ENCODE peak calls at places on chromosomes 11 and 22, in ten cellular contexts. One of them, this sample, is unnamed.

GRCh38 chr22:20994128-20994901 is 7.6 kb downstream of the THAP7 start:
- DNase-seq in T follicular helper cell: no peak
- DNase-seq in sciatic nerve: no peak
- DNase-seq in occipital lobe: no peak
- DNase-seq in germinal center: no peak
- DNase-seq in SJSA1: no peak
- DNase-seq in MG63: no peak
- DNase-seq in K562: no peak
- DNase-seq in adipocyte: no peak
- DNase-seq in stimulated activated CD8-positive, alpha-beta memory T cell treated with anti-CD3 and anti-CD28 coated beads, Interleukin-4, amount 100 ng/mL, for 4 hours: no peak
- DNase-seq in this sample: peak

GRCh38 chr22:43378011-43378704 is 33.7 kb upstream of the MPPED1 start:
- DNase-seq in K562: no peak
- DNase-seq in stimulated activated CD8-positive, alpha-beta memory T cell treated with anti-CD3 and anti-CD28 coated beads, Interleukin-4, amount 100 ng/mL, for 4 hours: no peak
- DNase-seq in SJSA1: peak
- DNase-seq in adipocyte: no peak
- DNase-seq in germinal center: no peak
- DNase-seq in T follicular helper cell: no peak
- DNase-seq in MG63: no peak
- DNase-seq in occipital lobe: no peak
- DNase-seq in sciatic nerve: no peak
- DNase-seq in this sample: no peak

GRCh38 chr11:8768625-8769333 is 86.2 kb downstream of the RPL27A start:
- DNase-seq in stimulated activated CD8-positive, alpha-beta memory T cell treated with anti-CD3 and anti-CD28 coated beads, Interleukin-4, amount 100 ng/mL, for 4 hours: no peak
- DNase-seq in adipocyte: peak
- DNase-seq in germinal center: no peak
- DNase-seq in sciatic nerve: no peak
- DNase-seq in K562: peak
- DNase-seq in MG63: peak
- DNase-seq in T follicular helper cell: no peak
- DNase-seq in SJSA1: peak
- DNase-seq in occipital lobe: no peak
- DNase-seq in this sample: no peak

GRCh38 chr11:35014352-35014751 is 97.9 kb downstream of the PDHX start:
- DNase-seq in T follicular helper cell: no peak
- DNase-seq in stimulated activated CD8-positive, alpha-beta memory T cell treated with anti-CD3 and anti-CD28 coated beads, Interleukin-4, amount 100 ng/mL, for 4 hours: no peak
- DNase-seq in MG63: peak
- DNase-seq in germinal center: no peak
- DNase-seq in adipocyte: peak
- DNase-seq in occipital lobe: no peak
- DNase-seq in sciatic nerve: no peak
- DNase-seq in SJSA1: peak
- DNase-seq in K562: no peak
- DNase-seq in this sample: no peak

GRCh38 chr11:129251067-129251466 is 58.9 kb upstream of the ARHGAP32 start:
- DNase-seq in K562: no peak
- DNase-seq in SJSA1: no peak
- DNase-seq in T follicular helper cell: no peak
- DNase-seq in occipital lobe: no peak
- DNase-seq in sciatic nerve: no peak
- DNase-seq in germinal center: no peak
- DNase-seq in adipocyte: peak
- DNase-seq in MG63: no peak
- DNase-seq in stimulated activated CD8-positive, alpha-beta memory T cell treated with anti-CD3 and anti-CD28 coated beads, Interleukin-4, amount 100 ng/mL, for 4 hours: no peak
- DNase-seq in this sample: no peak

GRCh38 chr22:38080847-38081635 is 2.9 kb downstream of the SLC16A8 start:
- DNase-seq in germinal center: no peak
- DNase-seq in K562: no peak
- DNase-seq in MG63: no peak
- DNase-seq in T follicular helper cell: no peak
- DNase-seq in adipocyte: peak
- DNase-seq in sciatic nerve: no peak
- DNase-seq in SJSA1: no peak
- DNase-seq in stimulated activated CD8-positive, alpha-beta memory T cell treated with anti-CD3 and anti-CD28 coated beads, Interleukin-4, amount 100 ng/mL, for 4 hours: no peak
- DNase-seq in occipital lobe: no peak
- DNase-seq in this sample: no peak

GRCh38 chr11:2300936-2301630 is 635 bp downstream of the C11orf21 start:
- DNase-seq in SJSA1: no peak
- DNase-seq in MG63: no peak
- DNase-seq in T follicular helper cell: no peak
- DNase-seq in K562: no peak
- DNase-seq in occipital lobe: no peak
- DNase-seq in adipocyte: no peak
- DNase-seq in stimulated activated CD8-positive, alpha-beta memory T cell treated with anti-CD3 and anti-CD28 coated beads, Interleukin-4, amount 100 ng/mL, for 4 hours: no peak
- DNase-seq in germinal center: no peak
- DNase-seq in sciatic nerve: peak
- DNase-seq in this sample: no peak

GRCh38 chr22:46075764-46076531 is 74.4 kb upstream of the PPARA start:
- DNase-seq in T follicular helper cell: no peak
- DNase-seq in SJSA1: no peak
- DNase-seq in germinal center: no peak
- DNase-seq in occipital lobe: no peak
- DNase-seq in MG63: peak
- DNase-seq in adipocyte: no peak
- DNase-seq in K562: no peak
- DNase-seq in stimulated activated CD8-positive, alpha-beta memory T cell treated with anti-CD3 and anti-CD28 coated beads, Interleukin-4, amount 100 ng/mL, for 4 hours: no peak
- DNase-seq in sciatic nerve: peak
- DNase-seq in this sample: peak

GRCh38 chr11:75319035-75319877 is 32.2 kb downstream of the ARRB1 start:
- DNase-seq in K562: no peak
- DNase-seq in germinal center: no peak
- DNase-seq in stimulated activated CD8-positive, alpha-beta memory T cell treated with anti-CD3 and anti-CD28 coated beads, Interleukin-4, amount 100 ng/mL, for 4 hours: no peak
- DNase-seq in adipocyte: no peak
- DNase-seq in occipital lobe: no peak
- DNase-seq in sciatic nerve: no peak
- DNase-seq in MG63: peak
- DNase-seq in SJSA1: no peak
- DNase-seq in T follicular helper cell: no peak
- DNase-seq in this sample: no peak

GRCh38 chr11:11621881-11622706 is at the start of gene GALNT18:
- DNase-seq in MG63: peak
- DNase-seq in SJSA1: peak
- DNase-seq in sciatic nerve: peak
- DNase-seq in T follicular helper cell: peak
- DNase-seq in germinal center: peak
- DNase-seq in adipocyte: peak
- DNase-seq in K562: peak
- DNase-seq in occipital lobe: peak
- DNase-seq in stimulated activated CD8-positive, alpha-beta memory T cell treated with anti-CD3 and anti-CD28 coated beads, Interleukin-4, amount 100 ng/mL, for 4 hours: no peak
- DNase-seq in this sample: peak

GRCh38 chr11:94885133-94885532 is 88.2 kb downstream of the CWC15 start:
- DNase-seq in K562: no peak
- DNase-seq in occipital lobe: no peak
- DNase-seq in germinal center: no peak
- DNase-seq in sciatic nerve: no peak
- DNase-seq in T follicular helper cell: no peak
- DNase-seq in MG63: peak
- DNase-seq in SJSA1: no peak
- DNase-seq in adipocyte: no peak
- DNase-seq in stimulated activated CD8-positive, alpha-beta memory T cell treated with anti-CD3 and anti-CD28 coated beads, Interleukin-4, amount 100 ng/mL, for 4 hours: no peak
- DNase-seq in this sample: no peak

GRCh38 chr11:112321521-112322172 is 61.0 kb upstream of the PLET1 start:
- DNase-seq in occipital lobe: no peak
- DNase-seq in adipocyte: peak
- DNase-seq in germinal center: no peak
- DNase-seq in T follicular helper cell: no peak
- DNase-seq in K562: no peak
- DNase-seq in sciatic nerve: no peak
- DNase-seq in MG63: peak
- DNase-seq in stimulated activated CD8-positive, alpha-beta memory T cell treated with anti-CD3 and anti-CD28 coated beads, Interleukin-4, amount 100 ng/mL, for 4 hours: no peak
- DNase-seq in SJSA1: peak
- DNase-seq in this sample: no peak

This sample was measured in sigmoid colon.